ENCODE peak calls at places on chromosomes 12 and 14, in four cellular contexts. T is ascending aorta; N is suprapubic skin; S is CD8-positive, alpha-beta memory T cell. X is an unnamed sample.

GRCh38 chr12:39971348-39971747 is 134.5 kb downstream of the SLC2A13 start:
- DNase-seq in N (no peak), T (no peak), S (no peak), X (no peak)

GRCh38 chr14:103501041-103501870 is 21.4 kb downstream of the CKB start:
- DNase-seq in N (peak), T (peak), S (no peak), X (no peak)

GRCh38 chr12:46354111-46354798 is 18.3 kb downstream of the SLC38A2 start:
- DNase-seq in N (no peak), S (no peak), T (no peak), X (no peak)

GRCh38 chr12:5655120-5655519 is 223.2 kb downstream of the NTF3 start:
- DNase-seq in T (no peak), N (no peak), S (no peak), X (no peak)

GRCh38 chr14:43539210-43539609 is 967.9 kb downstream of the FSCB start:
- DNase-seq in T (no peak), N (no peak), S (no peak), X (no peak)

GRCh38 chr14:105369653-105370040 is 28.7 kb upstream of the TEX22 start:
- DNase-seq in S (no peak), T (no peak), N (no peak), X (no peak)

GRCh38 chr12:6195665-6196535 is 4.3 kb upstream of the CD9 start:
- DNase-seq in N (peak), T (peak), S (peak), X (peak)

GRCh38 chr12:124036117-124037109 is 63.4 kb downstream of the ZNF664 start:
- DNase-seq in T (no peak), N (no peak), S (peak), X (no peak)

GRCh38 chr12:7832059-7832696 is 40.5 kb downstream of the SLC2A14 start:
- DNase-seq in T (no peak), N (no peak), S (no peak), X (peak)

GRCh38 chr12:115426732-115427131 is 742.8 kb upstream of the TBX3 start:
- DNase-seq in S (no peak), N (no peak), T (no peak), X (no peak)

GRCh38 chr14:32709072-32709471 is 229.6 kb upstream of the NPAS3 start:
- DNase-seq in N (no peak), S (no peak), T (peak), X (no peak)

GRCh38 chr14:93228550-93228949 is 21.5 kb downstream of the UBR7 start:
- DNase-seq in N (no peak), S (no peak), T (no peak), X (no peak)

GRCh38 chr14:93231129-93231979 is 24.3 kb downstream of the UBR7 start:
- DNase-seq in T (no peak), N (no peak), S (no peak), X (no peak)

GRCh38 chr14:93234798-93235197 is 27.7 kb downstream of the UBR7 start:
- DNase-seq in N (no peak), S (no peak), T (no peak), X (no peak)

GRCh38 chr14:93230539-93230938 is 23.5 kb downstream of the UBR7 start:
- DNase-seq in T (no peak), S (no peak), N (no peak), X (no peak)

DNA sequence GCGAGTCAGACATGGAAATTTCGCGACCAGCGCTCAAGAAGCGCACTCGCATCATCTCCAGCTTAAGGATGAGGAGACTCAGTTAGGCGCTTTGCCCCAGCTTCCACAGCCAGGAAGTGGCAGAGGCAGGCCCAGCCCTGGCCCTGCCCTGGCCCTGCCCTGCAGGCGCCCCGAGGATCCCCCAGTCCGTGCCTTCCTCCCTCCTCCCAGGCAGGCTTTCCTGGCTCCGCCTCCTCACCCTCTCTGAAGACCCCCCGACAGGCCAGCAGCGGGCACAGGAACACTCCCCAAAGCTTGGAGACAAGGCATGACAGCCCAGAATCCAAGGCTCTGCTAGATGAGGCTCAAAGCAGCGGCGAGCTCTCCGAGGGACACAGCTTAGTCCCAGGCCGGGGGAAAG is 25.1 kb downstream of the UBR7 start:
- DNase-seq in N (no peak), T (no peak), S (no peak), X (no peak)
- H3K4me3 ChIP-seq in N (peak), T (no peak), S (no peak), X (peak)

DNA sequence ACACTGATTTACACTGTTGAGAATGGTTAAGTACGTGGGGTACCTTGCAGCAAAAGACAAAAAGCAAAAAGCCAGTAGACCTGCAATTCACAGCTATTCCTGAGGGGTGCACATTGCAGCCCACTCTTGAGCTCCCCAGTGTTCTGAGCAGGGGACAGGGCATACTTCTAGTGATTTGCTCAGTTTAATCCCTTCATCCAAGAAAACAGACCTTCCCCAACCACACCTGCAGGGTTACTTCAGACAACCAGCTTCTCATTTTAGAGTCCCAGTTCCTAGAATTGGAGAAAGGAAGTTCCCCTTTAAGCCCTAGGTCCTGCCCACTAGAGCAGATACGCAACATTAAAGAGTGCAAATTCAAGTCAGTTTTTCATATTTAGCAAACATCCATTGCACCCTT is 3.6 kb upstream of the WSB2 start:
- DNase-seq in T (no peak), S (no peak), N (no peak), X (no peak)
- H3K4me3 ChIP-seq in T (no peak), S (no peak), N (no peak), X (no peak)

GRCh38 chr12:32450768-32451167 is 51.4 kb downstream of the FGD4 start:
- DNase-seq in S (no peak), N (no peak), T (no peak), X (no peak)

GRCh38 chr12:32454075-32454474 is 54.7 kb downstream of the FGD4 start:
- DNase-seq in S (no peak), N (no peak), T (no peak), X (no peak)

GRCh38 chr12:32450363-32450762 is 51.0 kb downstream of the FGD4 start:
- DNase-seq in T (no peak), S (no peak), N (no peak), X (no peak)

GRCh38 chr12:32454866-32455265 is 55.5 kb downstream of the FGD4 start:
- DNase-seq in S (no peak), T (no peak), N (no peak), X (no peak)

GRCh38 chr12:32451816-32452215 is 52.5 kb downstream of the FGD4 start:
- DNase-seq in N (no peak), S (no peak), T (no peak), X (no peak)
- H3K4me3 ChIP-seq in N (no peak), S (no peak), T (no peak), X (no peak)

DNA sequence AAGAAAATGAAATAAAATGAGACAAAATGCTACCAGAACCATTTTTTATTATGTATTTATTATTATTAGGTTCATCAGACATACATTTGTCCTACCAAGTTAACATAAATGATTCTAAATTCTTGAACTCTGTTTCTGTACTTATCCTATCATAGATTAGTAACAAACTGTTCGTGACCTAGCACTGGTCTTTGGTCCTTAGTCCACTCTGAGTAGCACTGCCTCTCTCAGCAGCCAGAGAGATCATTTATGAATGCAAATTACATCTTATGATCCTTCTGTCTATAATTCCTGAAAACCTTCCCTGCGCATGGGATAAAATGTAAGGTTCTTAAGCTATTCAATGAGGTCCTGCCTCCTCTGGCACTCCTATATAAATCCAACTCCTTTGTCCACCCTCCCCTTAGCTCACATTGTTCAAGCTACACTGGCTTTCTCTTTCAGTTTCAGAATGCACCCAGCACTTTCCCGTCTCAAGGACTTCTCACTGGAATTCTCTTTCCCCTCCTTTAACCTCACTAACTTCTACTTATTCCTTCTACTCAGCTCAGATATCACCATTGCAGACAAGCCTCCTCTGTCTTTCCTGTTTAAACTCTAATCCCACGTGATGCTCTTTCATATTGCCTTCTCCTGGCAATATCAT is 17.1 kb downstream of the PDZRN4 start:
- DNase-seq in N (no peak), S (no peak), T (no peak), X (no peak)
- H3K4me3 ChIP-seq in N (no peak), S (no peak), T (peak), X (no peak)

DNA sequence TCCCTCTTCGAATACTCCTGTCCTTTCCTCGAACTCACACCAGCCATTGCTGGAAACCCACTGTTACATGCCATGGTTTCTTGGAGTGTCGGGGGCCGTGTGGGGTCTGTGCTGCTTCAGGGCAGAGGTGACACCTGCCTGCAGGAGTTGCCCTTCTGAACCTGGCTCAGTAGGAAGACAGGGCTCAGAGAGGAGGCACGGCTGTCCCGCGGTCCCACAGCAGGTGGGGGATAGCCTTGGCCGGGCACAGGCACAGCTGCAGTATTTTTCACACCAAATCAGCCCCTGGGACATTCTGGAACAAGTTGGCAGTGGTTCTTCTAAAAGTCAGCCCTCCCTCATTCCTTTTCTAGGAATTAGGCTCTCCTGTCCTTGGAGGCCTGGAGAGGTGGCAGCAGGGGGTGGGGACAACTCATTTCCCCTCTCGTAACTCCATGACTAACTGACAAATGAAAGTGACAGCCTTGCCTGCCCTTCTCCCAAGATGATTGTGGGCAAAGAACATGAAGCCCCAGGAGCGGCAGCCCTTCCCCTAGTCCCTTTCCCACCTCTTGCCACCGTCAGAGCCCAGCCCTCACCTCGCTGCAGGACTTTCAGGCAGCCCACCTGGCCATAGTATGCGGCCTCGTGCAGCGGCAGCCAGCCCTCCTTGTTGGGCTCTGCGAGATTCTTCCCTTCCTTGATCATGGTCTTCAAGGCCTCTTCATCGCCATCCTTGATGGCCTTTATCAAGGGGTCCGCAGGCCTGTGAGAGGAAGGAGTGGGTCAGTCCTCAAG is 22.4 kb downstream of the ASB2 start:
- DNase-seq in S (no peak), N (no peak), T (no peak), X (no peak)
- H3K4me3 ChIP-seq in S (no peak), N (no peak), T (no peak), X (no peak)